ENCODE peak calls at places on chromosomes 4 and X, in six cellular contexts. L, J, O, K, I and G are unnamed samples.

GRCh38 chr4:183436417-183436816 is 8.0 kb upstream of the CDKN2AIP start:
- DNase-seq in L (no peak), J (no peak), O (no peak), K (no peak), I (no peak), G (peak; percentile 35)

GRCh38 chr4:130092187-130093015 is 996.4 kb downstream of the C4orf33 start:
- DNase-seq in L (no peak), J (no peak), O (no peak), K (no peak), I (no peak), G (no peak)

GRCh38 chr4:72631296-72631695 is 62.3 kb upstream of the ADAMTS3 start:
- DNase-seq in L (no peak), J (peak; percentile 8), O (no peak), K (no peak), I (no peak), G (no peak)

GRCh38 chrX:119089619-119090018 is 16.8 kb downstream of the CT47C1 start:
- DNase-seq in L (no peak), J (no peak), O (no peak), K (no peak), I (no peak), G (no peak)

GRCh38 chr4:157290622-157291021 is 70.1 kb downstream of the GRIA2 start:
- DNase-seq in L (no peak), J (no peak), O (no peak), K (no peak), I (no peak), G (no peak)

GRCh38 chr4:60865238-60865637 is 334.9 kb upstream of the ADGRL3 start:
- DNase-seq in L (no peak), J (peak; percentile 32), O (no peak), K (no peak), I (no peak), G (no peak)

GRCh38 chr4:104129243-104129642 is 365.5 kb downstream of the CXXC4 start:
- DNase-seq in L (no peak), J (no peak), O (no peak), K (no peak), I (no peak), G (no peak)

GRCh38 chr4:154744341-154744948 is 645 bp downstream of the LRAT start:
- DNase-seq in L (no peak), J (no peak), O (no peak), K (no peak), I (no peak), G (no peak)

GRCh38 chr4:102789317-102789717 is 28.5 kb upstream of the MANBA start:
- DNase-seq in L (no peak), J (no peak), O (no peak), K (no peak), I (no peak), G (no peak)

GRCh38 chr4:138671106-138671505 is 344.5 kb upstream of the NOCT start:
- DNase-seq in L (no peak), J (no peak), O (no peak), K (no peak), I (no peak), G (no peak)

GRCh38 chr4:95548738-95549245 is at the start of gene UNC5C:
- DNase-seq in L (no peak), J (peak; percentile 82), O (peak; percentile 36), K (peak; percentile 48), I (no peak), G (peak; percentile 83)

GRCh38 chrX:132615396-132616131 is 126.7 kb upstream of the MBNL3 start:
- DNase-seq in L (no peak), J (no peak), O (peak; percentile 48), K (peak; percentile 51), I (no peak), G (no peak)

GRCh38 chrX:17475820-17476219 is 100.8 kb downstream of the NHS start:
- DNase-seq in L (no peak), J (no peak), O (no peak), K (no peak), I (no peak), G (no peak)

GRCh38 chrX:145910017-145910416 is 92.4 kb downstream of the SLITRK2 start:
- DNase-seq in L (no peak), J (no peak), O (no peak), K (no peak), I (no peak), G (no peak)

GRCh38 chrX:110741213-110741796 is 54.3 kb downstream of the CHRDL1 start:
- DNase-seq in L (no peak), J (no peak), O (no peak), K (no peak), I (no peak), G (no peak)

GRCh38 chr4:15006416-15007024 is 4.2 kb downstream of the CPEB2 start:
- DNase-seq in L (no peak), J (no peak), O (no peak), K (no peak), I (no peak), G (no peak)

GRCh38 chr4:154049457-154050181 is 260.7 kb upstream of the SFRP2 start:
- DNase-seq in L (no peak), J (peak; percentile 39), O (no peak), K (peak; percentile 10), I (peak; percentile 89), G (no peak)

GRCh38 chr4:82591592-82591991 is 29.8 kb upstream of the TMEM150C start:
- DNase-seq in L (no peak), J (no peak), O (no peak), K (no peak), I (no peak), G (no peak)

GRCh38 chr4:115759231-115759630 is 645.8 kb upstream of the NDST4 start:
- DNase-seq in L (no peak), J (no peak), O (peak; percentile 35), K (no peak), I (no peak), G (no peak)

GRCh38 chrX:340641-341423 is 22.2 kb upstream of the GTPBP6 start:
- DNase-seq in L (peak; percentile 55), J (no peak), O (no peak), K (no peak), I (no peak), G (peak; percentile 67)

DNA sequence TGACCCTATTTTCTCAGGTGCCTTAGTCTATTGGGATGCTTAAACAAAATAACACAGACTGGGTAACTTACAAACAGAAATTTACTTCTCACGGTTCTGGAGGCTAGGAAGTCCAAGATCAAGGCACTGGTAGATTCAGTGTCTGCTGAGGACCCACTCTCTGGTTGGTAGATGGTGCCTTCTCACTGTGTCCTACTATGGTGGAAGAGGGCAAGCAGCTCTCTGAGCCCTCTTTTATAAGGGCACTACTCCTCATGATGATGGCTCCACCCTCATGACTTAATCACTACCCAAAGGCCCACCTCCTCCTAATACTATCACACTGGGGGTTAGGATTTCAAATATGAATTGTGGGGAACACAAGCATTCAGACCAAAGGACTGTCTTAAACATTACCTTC is 11.8 kb downstream of the SMIM14 start:
- DNase-seq in L (no peak), J (no peak), O (no peak), K (no peak), I (no peak), G (no peak)
- TF ChIP-seq POLR2AphosphoS5 in L (no peak), J (no peak), O (no peak), K (no peak), I (no peak), G (peak; percentile 72)

DNA sequence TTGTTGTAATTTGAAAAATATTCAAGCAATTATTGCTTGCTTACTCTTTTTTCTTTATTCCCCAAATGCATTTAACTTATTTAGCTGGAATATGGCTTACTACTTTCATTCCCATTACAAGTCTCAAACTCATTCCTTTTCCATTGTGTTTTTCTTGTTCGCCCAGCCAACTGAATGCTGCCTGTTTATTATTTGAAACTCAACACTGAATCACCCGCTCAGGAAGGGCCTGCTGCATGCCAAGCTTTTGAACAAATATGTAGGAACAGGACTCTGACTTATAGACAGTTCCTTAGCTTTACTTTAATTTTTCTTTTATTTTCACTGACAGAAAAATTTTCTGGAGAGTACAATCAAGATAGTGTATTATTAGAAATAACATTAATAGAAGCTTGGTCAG is 12.9 kb downstream of the PCDH18 start:
- DNase-seq in L (no peak), J (no peak), O (no peak), K (no peak), I (no peak), G (no peak)
- H3K27ac ChIP-seq in L (no peak overlapping the region), J (peak overlapping the region; percentile 72), O (peak overlapping the region; percentile 22), K (peak overlapping the region; percentile 51), I (peak overlapping the region; percentile 37), G (no peak overlapping the region)

GRCh38 chr4:19304028-19304427 is 947.7 kb upstream of the SLIT2 start:
- DNase-seq in L (no peak), J (no peak), O (no peak), K (no peak), I (no peak), G (no peak)

DNA sequence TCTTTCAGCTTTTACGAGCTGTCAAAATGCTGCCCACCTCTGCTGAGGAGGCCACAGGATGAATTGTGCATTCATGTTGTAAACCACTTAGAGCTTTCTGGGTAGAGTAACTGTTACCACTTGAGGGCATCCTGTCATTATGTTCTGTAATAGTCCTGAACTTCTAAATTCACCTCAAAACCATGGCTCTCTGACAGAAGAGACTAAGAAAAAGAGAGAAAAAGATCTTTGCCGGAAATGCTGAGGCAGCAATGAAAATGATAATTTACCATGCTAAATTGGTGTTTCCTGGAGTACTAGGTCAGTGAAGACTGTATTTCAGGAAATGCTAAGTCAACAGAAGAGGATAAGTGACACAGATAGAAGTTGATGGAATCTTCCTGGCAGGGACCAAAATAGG is 942.3 kb upstream of the SLIT2 start:
- DNase-seq in L (no peak), J (no peak), O (no peak), K (no peak), I (no peak), G (no peak)
- TF ChIP-seq POLR2AphosphoS5 in L (no peak), J (no peak), O (no peak), K (no peak), I (no peak), G (no peak)

GRCh38 chr4:1348746-1349145 is 1.7 kb downstream of the UVSSA start:
- DNase-seq in L (no peak), J (no peak), O (no peak), K (no peak), I (no peak), G (no peak)
- H3K27ac ChIP-seq in L (no peak overlapping the region), J (no peak overlapping the region), O (peak overlapping the region; percentile 100), K (peak overlapping the region; percentile 95), I (peak overlapping the region; percentile 99), G (peak overlapping the region; percentile 100)

GRCh38 chr4:177566691-177567090 is 124.5 kb upstream of the AGA start:
- DNase-seq in L (no peak), J (no peak), O (no peak), K (no peak), I (no peak), G (no peak)
- TF ChIP-seq POLR2AphosphoS5 in L (no peak), J (no peak), O (no peak), K (no peak), I (no peak), G (no peak)

GRCh38 chrX:153549231-153549630 is 31.8 kb downstream of the ATP2B3 start:
- DNase-seq in L (no peak), J (no peak), O (no peak), K (no peak), I (no peak), G (no peak)
- H3K27ac ChIP-seq in L (no peak overlapping the region), J (no peak overlapping the region), O (no peak overlapping the region), K (no peak overlapping the region), I (no peak overlapping the region), G (no peak overlapping the region)

GRCh38 chr4:25949166-25949748 is 35.2 kb downstream of the SMIM20 start:
- DNase-seq in L (no peak), J (no peak), O (no peak), K (no peak), I (no peak), G (no peak)
- TF ChIP-seq POLR2AphosphoS5 in L (no peak), J (no peak), O (no peak), K (no peak), I (no peak), G (no peak)